ENCODE peak calls at places on chromosome 3, in eight cellular contexts. D, B, W, O, A, G, X and N are unnamed samples.

GRCh38 chr3:136055491-136055890 is 90.0 kb downstream of the PPP2R3A start:
- DNase-seq in D (no peak), W (no peak), G (no peak), X (no peak), B (no peak), A (no peak), O (no peak), N (no peak)

GRCh38 chr3:10469406-10470119 is 35.8 kb downstream of the ATP2B2 start:
- DNase-seq in W (no peak), O (no peak), G (no peak), A (no peak), B (no peak), X (no peak), D (no peak), N (no peak)

GRCh38 chr3:106208979-106209378 is 340.2 kb upstream of the CBLB start:
- DNase-seq in O (peak; percentile 1), W (no peak), D (no peak), B (no peak), G (peak; percentile 68), X (no peak), A (peak; percentile 63), N (no peak)

GRCh38 chr3:187636528-187636927 is 33.7 kb downstream of the SST start:
- DNase-seq in O (no peak), B (no peak), W (no peak), A (no peak), X (no peak), D (no peak), G (no peak), N (no peak)

GRCh38 chr3:176690470-176690869 is 506.8 kb downstream of the TBL1XR1 start:
- DNase-seq in B (no peak), G (no peak), A (no peak), W (no peak), O (no peak), X (no peak), D (no peak), N (no peak)

GRCh38 chr3:30044515-30044914 is 561.9 kb upstream of the TGFBR2 start:
- DNase-seq in W (no peak), X (no peak), D (no peak), A (no peak), B (no peak), G (no peak), O (no peak), N (no peak)

GRCh38 chr3:94616833-94617232 is 554.0 kb downstream of the NSUN3 start:
- DNase-seq in G (no peak), X (no peak), O (no peak), A (no peak), B (no peak), D (no peak), W (no peak), N (no peak)

GRCh38 chr3:195802261-195802701 is 9.4 kb downstream of the MUC4 start:
- DNase-seq in A (no peak), W (peak; percentile 51), X (no peak), O (no peak), D (no peak), G (no peak), B (no peak), N (no peak)

GRCh38 chr3:185900228-185900627 is 37.6 kb downstream of the TRA2B start:
- DNase-seq in A (peak; percentile 82), B (peak; percentile 94), G (peak; percentile 77), O (peak; percentile 91), D (peak; percentile 96), W (no peak), X (no peak), N (no peak)

GRCh38 chr3:172848910-172849309 is 98.4 kb downstream of the ECT2 start:
- DNase-seq in A (peak; percentile 88), D (no peak), W (no peak), O (no peak), X (no peak), B (peak; percentile 12), G (peak; percentile 13), N (no peak)

GRCh38 chr3:44513513-44513912 is 36.0 kb upstream of the ZNF445 start:
- DNase-seq in O (no peak), D (no peak), X (no peak), B (no peak), G (no peak), W (no peak), A (no peak), N (no peak)

GRCh38 chr3:68893600-68894239 is 38.6 kb downstream of the TAFA4 start:
- DNase-seq in D (peak; percentile 10), O (peak; percentile 39), W (no peak), A (peak; percentile 53), G (peak; percentile 58), B (peak; percentile 17), X (no peak), N (no peak)

GRCh38 chr3:197542741-197543454 is 12.9 kb downstream of the BDH1 start:
- DNase-seq in W (no peak), G (no peak), X (peak; percentile 70), B (no peak), O (no peak), D (no peak), A (no peak), N (peak; percentile 72)

GRCh38 chr3:102699819-102700140 is 265.0 kb downstream of the ZPLD1 start:
- DNase-seq in B (no peak), X (peak; percentile 34), A (no peak), D (no peak), W (no peak), G (no peak), O (no peak), N (no peak)

GRCh38 chr3:48738926-48739616 is 22.1 kb upstream of the IP6K2 start:
- DNase-seq in A (no peak), G (no peak), W (no peak), B (no peak), X (peak; percentile 77), O (no peak), D (no peak), N (peak; percentile 78)

GRCh38 chr3:48562367-48563095 is 1.1 kb downstream of the UCN2 start:
- DNase-seq in X (no peak), D (no peak), B (no peak), A (no peak), G (no peak), W (no peak), O (no peak), N (no peak)

GRCh38 chr3:58568572-58569286 is 8.5 kb downstream of the FAM107A start:
- DNase-seq in X (peak; percentile 86), O (peak; percentile 60), D (peak; percentile 65), W (peak; percentile 55), A (peak; percentile 78), G (peak; percentile 74), B (peak; percentile 67), N (peak; percentile 88)

GRCh38 chr3:148584438-148584837 is 113.3 kb upstream of the AGTR1 start:
- DNase-seq in A (no peak), B (no peak), O (no peak), W (no peak), X (no peak), D (no peak), G (no peak), N (no peak)

GRCh38 chr3:88180398-88180999 is 30.7 kb downstream of the C3orf38 start:
- DNase-seq in D (peak; percentile 27), B (peak; percentile 25), A (peak; percentile 75), G (peak; percentile 84), X (no peak), W (no peak), O (peak; percentile 42), N (no peak)

GRCh38 chr3:192563417-192563816 is 163.9 kb downstream of the FGF12 start:
- DNase-seq in G (no peak), X (no peak), O (no peak), A (no peak), B (no peak), D (no peak), W (no peak), N (no peak)

GRCh38 chr3:42101048-42101447 is 9.9 kb downstream of the TRAK1 start:
- DNase-seq in B (peak; percentile 89), G (no peak), A (peak; percentile 83), X (peak; percentile 67), O (peak; percentile 12), W (no peak), D (no peak), N (peak; percentile 69)

GRCh38 chr3:44237665-44238064 is 4.0 kb upstream of the TOPAZ1 start:
- DNase-seq in B (no peak), W (no peak), X (no peak), A (no peak), G (no peak), O (no peak), D (no peak), N (no peak)

GRCh38 chr3:4722103-4722502 is 229.0 kb downstream of the ITPR1 start:
- DNase-seq in A (peak; percentile 76), G (peak; percentile 89), B (peak; percentile 66), O (peak; percentile 74), W (no peak), D (peak; percentile 72), X (peak; percentile 59), N (peak; percentile 63)

GRCh38 chr3:14522768-14523167 is 17.4 kb downstream of the GRIP2 start:
- DNase-seq in G (no peak), O (no peak), X (peak; percentile 39), W (no peak), D (no peak), A (no peak), B (no peak), N (no peak)

GRCh38 chr3:10353661-10354372 is 32.9 kb upstream of the SEC13 start:
- DNase-seq in X (no peak), B (no peak), W (no peak), D (no peak), A (no peak), O (no peak), G (no peak), N (no peak)

GRCh38 chr3:198071602-198072285 is 111.7 kb downstream of the LMLN start:
- DNase-seq in W (peak; percentile 20), B (peak; percentile 65), X (no peak), D (peak; percentile 45), A (peak; percentile 75), G (peak; percentile 57), O (peak; percentile 93), N (no peak)

GRCh38 chr3:12229896-12230295 is 59.0 kb upstream of the PPARG start:
- DNase-seq in W (no peak), D (no peak), X (no peak), O (no peak), A (no peak), B (no peak), G (no peak), N (no peak)

GRCh38 chr3:126982125-126982521 is 792 bp upstream of the PLXNA1 start:
- DNase-seq in O (no peak), X (no peak), A (peak; percentile 35), D (no peak), B (peak; percentile 18), W (no peak), G (no peak), N (no peak)

GRCh38 chr3:146814601-146815315 is 209.6 kb upstream of the PLSCR5 start:
- DNase-seq in D (no peak), A (peak; percentile 21), G (no peak), W (no peak), O (no peak), B (peak; percentile 32), X (no peak), N (no peak)

GRCh38 chr3:101533603-101533968 is 20.6 kb upstream of the SENP7 start:
- DNase-seq in G (no peak), B (no peak), A (no peak), D (no peak), W (no peak), O (no peak), X (no peak), N (no peak)

GRCh38 chr3:137761563-137762503 is 2.3 kb upstream of the SOX14 start:
- DNase-seq in D (no peak), W (no peak), O (no peak), G (no peak), X (peak; percentile 19), A (no peak), B (no peak), N (no peak)

GRCh38 chr3:54931182-54931581 is 3.3 kb upstream of the LRTM1 start:
- DNase-seq in X (no peak), W (no peak), O (no peak), B (no peak), D (no peak), A (no peak), G (no peak), N (no peak)

GRCh38 chr3:123743121-123743520 is 141.0 kb downstream of the MYLK start:
- DNase-seq in G (no peak), W (no peak), D (no peak), B (peak; percentile 25), A (no peak), X (no peak), O (no peak), N (no peak)

GRCh38 chr3:126340081-126340511 is 17.1 kb downstream of the KLF15 start:
- DNase-seq in D (no peak), B (peak; percentile 65), W (no peak), O (no peak), X (peak; percentile 45), G (no peak), A (peak; percentile 77), N (peak; percentile 55)